ENCODE peak calls at places on chromosomes 13 and 19, in four cellular contexts. D is K562, V is H1, B is GM12878. Y is an unnamed sample.
A peak's percentile ranks its signal among the peaks of the same experiment; 100 is the strongest.

GRCh38 chr19:2618611-2619010 is 83.9 kb downstream of the GNG7 start:
- DNase-seq in V (no peak), D (no peak), B (no peak), Y (no peak)

GRCh38 chr19:47885067-47885463 is 1.1 kb downstream of the SULT2A1 start:
- DNase-seq in D (no peak), B (no peak), V (no peak), Y (no peak)

GRCh38 chr19:57111329-57111644 is 8.5 kb upstream of the USP29 start:
- DNase-seq in B (no peak), V (no peak), D (no peak), Y (no peak)

GRCh38 chr13:41006296-41006695 is 12.8 kb downstream of the ELF1 start:
- DNase-seq in D (peak; percentile 54), B (no peak), V (no peak), Y (no peak)

GRCh38 chr19:23286477-23286876 is 36.3 kb upstream of the ZNF724 start:
- DNase-seq in B (no peak), D (no peak), V (peak; percentile 50), Y (peak; percentile 22)

GRCh38 chr13:25948910-25949309 is 102.9 kb downstream of the SHISA2 start:
- DNase-seq in D (no peak), B (no peak), V (no peak), Y (no peak)

GRCh38 chr19:29867984-29868383 is 56.2 kb downstream of the CCNE1 start:
- DNase-seq in D (no peak), V (no peak), B (no peak), Y (no peak)

GRCh38 chr13:83325454-83325853 is 556.8 kb downstream of the SLITRK1 start:
- DNase-seq in V (no peak), B (no peak), D (no peak), Y (no peak)

GRCh38 chr13:46143239-46143701 is 38.4 kb upstream of the CPB2 start:
- DNase-seq in D (no peak), V (no peak), B (no peak), Y (no peak)

GRCh38 chr13:72431981-72432617 is 295.3 kb downstream of the MZT1 start:
- DNase-seq in B (no peak), V (no peak), D (no peak), Y (no peak)

GRCh38 chr19:48638831-48639381 is 1.7 kb upstream of the DBP start:
- DNase-seq in D (peak; percentile 82), V (peak; percentile 86), B (no peak), Y (no peak)

GRCh38 chr13:37966266-37966665 is 96.7 kb upstream of the TRPC4 start:
- DNase-seq in B (no peak), V (no peak), D (no peak), Y (no peak)

GRCh38 chr19:46065486-46065885 is 24.7 kb upstream of the IGFL4 start:
- DNase-seq in V (no peak), B (no peak), D (no peak), Y (peak; percentile 55)

GRCh38 chr19:2497186-2497585 is 21.3 kb downstream of the GADD45B start:
- DNase-seq in B (no peak), D (no peak), V (no peak), Y (no peak)

GRCh38 chr19:7904074-7905020 is 670 bp downstream of the MAP2K7 start:
- DNase-seq in V (no peak), D (peak; percentile 59), B (no peak), Y (peak; percentile 40)

GRCh38 chr19:43780706-43781525 is at the start of gene KCNN4:
- DNase-seq in V (no peak), B (no peak), D (peak; percentile 67), Y (no peak)

GRCh38 chr19:6672693-6673290 is 2.8 kb upstream of the TNFSF14 start:
- DNase-seq in D (no peak), V (no peak), B (no peak), Y (no peak)
- TF ChIP-seq JUND in D (no peak), V (no peak), B (no peak), Y (no peak)

DNA sequence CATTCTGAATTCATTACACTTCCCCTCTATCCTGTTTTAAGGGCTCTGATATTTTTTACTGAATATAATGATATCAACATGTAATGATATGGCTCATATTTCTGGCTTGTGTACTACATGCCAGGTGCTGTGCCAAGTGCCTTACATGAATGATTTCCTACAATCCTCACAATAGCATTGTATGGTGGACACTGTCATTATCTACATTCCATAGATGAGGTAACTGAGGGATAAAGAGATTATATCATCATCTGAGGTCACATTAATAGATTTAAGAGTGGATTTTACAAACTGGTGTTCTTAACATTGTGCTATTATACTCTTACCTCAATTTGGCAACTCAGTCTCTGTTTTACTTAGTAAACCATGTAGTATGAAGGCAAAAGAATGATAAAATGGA is 502.0 kb downstream of the LIG4 start:
- DNase-seq in V (no peak), B (no peak), D (no peak), Y (no peak)
- TF ChIP-seq JUND in V (no peak), B (no peak), D (no peak), Y (no peak)

GRCh38 chr13:75581874-75582640 is 32.5 kb downstream of the UCHL3 start:
- DNase-seq in V (no peak), B (no peak), D (no peak), Y (no peak)
- TF ChIP-seq JUND in V (no peak), B (no peak), D (no peak), Y (no peak)

GRCh38 chr19:42207767-42208259 is 9.7 kb downstream of the DEDD2 start:
- DNase-seq in B (no peak), V (no peak), D (peak; percentile 70), Y (no peak)
- TF ChIP-seq JUND in B (no peak), V (no peak), D (peak; percentile 52), Y (no peak)

DNA sequence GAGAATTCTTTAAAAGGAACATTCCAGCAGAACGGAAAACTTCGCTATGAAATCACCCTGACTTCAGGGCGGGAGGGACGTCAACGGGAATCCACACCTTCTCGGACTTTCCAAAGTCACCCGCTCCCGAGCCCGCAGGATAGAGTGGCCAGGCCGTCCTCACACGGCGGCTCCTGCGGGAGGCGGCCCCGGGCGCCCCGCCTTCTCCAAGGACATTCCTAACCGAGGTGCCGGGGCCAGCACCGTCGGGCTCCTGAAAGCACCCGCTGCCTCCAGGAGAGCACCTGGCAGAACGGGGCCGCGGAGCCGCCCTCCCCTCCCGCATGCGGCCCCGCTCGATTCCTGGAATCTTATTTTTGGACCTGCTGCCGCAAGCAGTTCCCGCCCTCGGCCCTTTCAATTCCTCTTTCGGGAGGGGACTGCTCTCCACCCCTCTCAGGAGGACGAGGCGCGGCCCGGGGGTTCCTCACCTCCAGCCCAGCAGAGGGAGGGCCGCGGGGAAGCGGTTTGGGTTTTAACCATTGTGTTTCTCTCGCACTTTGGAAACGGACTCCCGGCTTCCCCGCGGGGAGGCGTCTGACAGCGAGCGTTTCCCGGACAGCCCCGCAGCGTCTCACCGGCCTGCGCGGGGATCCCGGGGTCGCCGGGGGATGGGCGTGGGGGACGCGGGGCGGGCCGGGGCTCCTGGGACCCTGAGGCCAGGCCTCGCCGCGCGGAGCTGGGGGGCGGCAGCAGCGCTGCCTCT is 938 bp downstream of the GAS6 start:
- DNase-seq in B (no peak), V (peak; percentile 72), D (peak; percentile 56), Y (peak; percentile 54)
- TF ChIP-seq JUND in B (no peak), V (no peak), D (no peak), Y (no peak)